ENCODE peak calls at places on chromosomes 11 and 22, in eight cellular contexts. Y is activated CD4-positive, CD25-positive, alpha-beta regulatory T cell treated with anti-CD3 and anti-CD28 coated beads, Interleukin-2, amount 50 U/mL, for 16 hours; B is activated CD8-positive, alpha-beta memory T cell treated with anti-CD3 and anti-CD28 coated beads for 24 hours; L is Panc1; N is HS-5; X is GM23248; D is Right ventricle myocardium superior; K is T-helper 2 cell. Q is an unnamed sample.

GRCh38 chr11:125315088-125315740 is 150.7 kb downstream of the PKNOX2 start:
- DNase-seq in Y (no peak), B (no peak), L (no peak), N (no peak), X (peak; percentile 13), D (peak; percentile 74), K (no peak), Q (no peak)

GRCh38 chr11:128848815-128849455 is 18.2 kb downstream of the KCNJ1 start:
- DNase-seq in Y (peak; percentile 37), B (peak; percentile 83), L (no peak), N (no peak), X (peak; percentile 60), D (peak; percentile 81), K (peak; percentile 58), Q (no peak)

GRCh38 chr11:119982517-119983239 is 155.2 kb downstream of the TRIM29 start:
- DNase-seq in Y (no peak), B (no peak), L (no peak), N (no peak), X (no peak), D (no peak), K (no peak), Q (no peak)

GRCh38 chr11:27304514-27304913 is 58.5 kb downstream of the CCDC34 start:
- DNase-seq in Y (no peak), B (no peak), L (no peak), N (no peak), X (no peak), D (no peak), K (no peak), Q (no peak)

GRCh38 chr11:1389103-1389931 is 417 bp upstream of the BRSK2 start:
- DNase-seq in Y (peak; percentile 87), B (peak; percentile 98), L (peak; percentile 81), N (peak; percentile 82), X (peak; percentile 99), D (peak; percentile 98), K (peak; percentile 95), Q (peak; percentile 51)

GRCh38 chr11:62646825-62647608 is 604 bp upstream of the GANAB start:
- DNase-seq in Y (no peak), B (no peak), L (no peak), N (no peak), X (no peak), D (no peak), K (no peak), Q (no peak)

GRCh38 chr22:19178659-19179471 is at the start of gene SLC25A1:
- DNase-seq in Y (peak; percentile 59), B (peak; percentile 95), L (no peak), N (no peak), X (peak; percentile 94), D (peak; percentile 96), K (peak; percentile 71), Q (no peak)

GRCh38 chr11:83816572-83817187 is 530.5 kb upstream of the CCDC90B start:
- DNase-seq in Y (no peak), B (no peak), L (no peak), N (no peak), X (peak; percentile 68), D (no peak), K (no peak), Q (no peak)

GRCh38 chr11:127619946-127620345 is 619.4 kb upstream of the KIRREL3 start:
- DNase-seq in Y (no peak), B (no peak), L (no peak), N (no peak), X (no peak), D (no peak), K (no peak), Q (no peak)

GRCh38 chr11:118353084-118353710 is 6.2 kb upstream of the UBE4A start:
- DNase-seq in Y (no peak), B (no peak), L (no peak), N (no peak), X (peak; percentile 45), D (no peak), K (no peak), Q (no peak)

GRCh38 chr22:19270873-19271272 is 20.6 kb downstream of the CLTCL1 start:
- DNase-seq in Y (no peak), B (no peak), L (no peak), N (no peak), X (no peak), D (no peak), K (no peak), Q (no peak)

GRCh38 chr11:8638300-8638699 is 44.2 kb downstream of the TRIM66 start:
- DNase-seq in Y (no peak), B (no peak), L (no peak), N (no peak), X (peak; percentile 61), D (no peak), K (no peak), Q (no peak)

GRCh38 chr22:39622881-39623367 is 52.4 kb downstream of the CACNA1I start:
- DNase-seq in Y (peak; percentile 23), B (peak; percentile 88), L (no peak), N (no peak), X (peak; percentile 48), D (peak; percentile 81), K (peak; percentile 49), Q (no peak)

GRCh38 chr11:102438311-102439062 is 14.1 kb downstream of the TMEM123 start:
- DNase-seq in Y (no peak), B (no peak), L (no peak), N (no peak), X (peak; percentile 39), D (no peak), K (no peak), Q (no peak)

GRCh38 chr11:68998390-68998911 is 14.6 kb downstream of the MRGPRF start:
- DNase-seq in Y (no peak), B (no peak), L (no peak), N (no peak), X (peak; percentile 15), D (peak; percentile 44), K (no peak), Q (no peak)

GRCh38 chr11:130340671-130341319 is 26.1 kb upstream of the ZBTB44 start:
- DNase-seq in Y (no peak), B (no peak), L (no peak), N (no peak), X (peak; percentile 44), D (no peak), K (no peak), Q (no peak)

GRCh38 chr22:19038164-19038546 is 84.1 kb downstream of the DGCR2 start:
- DNase-seq in Y (no peak), B (no peak), L (no peak), N (no peak), X (no peak), D (no peak), K (no peak), Q (no peak)

GRCh38 chr11:32905028-32905667 is 12.5 kb downstream of the QSER1 start:
- DNase-seq in Y (no peak), B (no peak), L (no peak), N (no peak), X (peak; percentile 5), D (no peak), K (no peak), Q (no peak)

GRCh38 chr11:58626915-58627483 is 4.5 kb downstream of the CNTF start:
- DNase-seq in Y (no peak), B (no peak), L (no peak), N (no peak), X (no peak), D (no peak), K (no peak), Q (no peak)

GRCh38 chr22:40552070-40552469 is 84.4 kb downstream of the MRTFA start:
- DNase-seq in Y (no peak), B (no peak), L (no peak), N (no peak), X (no peak), D (peak; percentile 82), K (no peak), Q (no peak)

GRCh38 chr11:115473167-115473566 is 31.0 kb downstream of the CADM1 start:
- DNase-seq in Y (no peak), B (no peak), L (no peak), N (no peak), X (no peak), D (no peak), K (no peak), Q (no peak)